ENCODE peak calls at places on chromosome 14, in ten cellular contexts. H is uterus, K is transverse colon, O is lower lobe of right lung, L is breast epithelium, A is hepatocyte, D is astrocyte, G is MM.1S, N is heart left ventricle, F is K562. U is an unnamed sample.

GRCh38 chr14:68951051-68951797 is 27.9 kb downstream of the ACTN1 start:
- DNase-seq in H (peak; percentile 99), K (peak; percentile 86), O (peak; percentile 82), L (peak; percentile 91), A (peak; percentile 67), D (peak; percentile 93), G (no peak), N (peak; percentile 88), F (peak; percentile 45), U (peak; percentile 77)

GRCh38 chr14:28709571-28710305 is 56.8 kb upstream of the FOXG1 start:
- DNase-seq in H (no peak), K (no peak), O (no peak), L (no peak), A (no peak), D (peak; percentile 40), G (no peak), N (no peak), F (no peak), U (no peak)

GRCh38 chr14:90419200-90419599 is 22.4 kb downstream of the CALM1 start:
- DNase-seq in H (peak; percentile 92), K (peak; percentile 60), O (no peak), L (peak; percentile 67), A (peak; percentile 78), D (peak; percentile 97), G (no peak), N (peak; percentile 79), F (peak; percentile 6), U (peak; percentile 37)

GRCh38 chr14:102450206-102451063 is 59.1 kb downstream of the ANKRD9 start:
- DNase-seq in H (no peak), K (no peak), O (no peak), L (no peak), A (no peak), D (no peak), G (no peak), N (no peak), F (no peak), U (no peak)

GRCh38 chr14:103030741-103031565 is 26.4 kb downstream of the CDC42BPB start:
- DNase-seq in H (no peak), K (no peak), O (no peak), L (no peak), A (no peak), D (no peak), G (no peak), N (no peak), F (no peak), U (no peak)

GRCh38 chr14:99273724-99274345 is 1.8 kb upstream of the BCL11B start:
- DNase-seq in H (no peak), K (peak; percentile 69), O (no peak), L (no peak), A (peak; percentile 70), D (no peak), G (no peak), N (no peak), F (no peak), U (peak; percentile 86)

GRCh38 chr14:95346820-95347219 is 27.1 kb upstream of the CLMN start:
- DNase-seq in H (no peak), K (no peak), O (no peak), L (peak; percentile 10), A (no peak), D (peak; percentile 3), G (no peak), N (no peak), F (no peak), U (no peak)

GRCh38 chr14:51498411-51499227 is 153.1 kb upstream of the FRMD6 start:
- DNase-seq in H (no peak), K (no peak), O (no peak), L (peak; percentile 52), A (no peak), D (no peak), G (no peak), N (no peak), F (no peak), U (no peak)

GRCh38 chr14:105151838-105152793 is 16.5 kb downstream of the JAG2 start:
- DNase-seq in H (no peak), K (no peak), O (peak; percentile 42), L (no peak), A (no peak), D (no peak), G (no peak), N (peak; percentile 57), F (no peak), U (peak; percentile 38)

GRCh38 chr14:97266653-97267052 is 469.5 kb downstream of the VRK1 start:
- DNase-seq in H (no peak), K (no peak), O (no peak), L (no peak), A (peak; percentile 52), D (peak; percentile 95), G (no peak), N (no peak), F (no peak), U (no peak)

DNA sequence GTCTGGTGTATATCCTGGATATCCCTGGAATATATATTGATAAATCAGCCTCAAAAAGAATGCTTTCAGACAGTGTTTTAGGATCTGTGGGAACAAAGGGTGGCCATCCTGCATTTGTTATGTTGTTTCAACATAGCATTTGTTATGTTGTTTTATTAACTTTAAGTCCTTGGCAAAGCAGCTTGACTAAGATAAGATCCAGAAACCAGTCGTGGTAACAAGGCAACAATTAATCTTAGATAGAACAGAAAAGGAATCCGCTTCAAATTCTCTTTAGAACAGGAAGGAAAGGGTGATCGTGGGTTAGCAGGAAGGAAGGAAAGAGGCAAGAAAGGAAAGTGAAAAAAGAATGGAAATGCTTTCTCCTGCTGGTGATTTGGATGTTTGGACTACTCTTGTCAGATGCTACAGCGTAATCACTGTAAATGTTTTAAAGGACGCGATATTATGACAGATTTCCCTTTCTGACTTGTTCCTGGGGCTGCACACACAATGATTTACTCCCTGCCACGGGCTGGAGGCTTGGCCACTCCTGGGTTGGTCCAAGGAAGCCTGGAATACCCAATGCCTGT is 443.3 kb downstream of the DPF3 start:
- DNase-seq in H (no peak), K (no peak), O (no peak), L (no peak), A (no peak), D (no peak), G (no peak), N (no peak), F (no peak), U (no peak)
- TF ChIP-seq CTCF in H (no peak), K (no peak), O (no peak), L (no peak), A (no peak), D (no peak), G (no peak), N (no peak), F (no peak), U (no peak)

GRCh38 chr14:20661197-20661596 is 19.7 kb upstream of the OR6S1 start:
- DNase-seq in H (no peak), K (no peak), O (no peak), L (no peak), A (no peak), D (no peak), G (no peak), N (no peak), F (no peak), U (no peak)

GRCh38 chr14:20658246-20658645 is 16.8 kb upstream of the OR6S1 start:
- DNase-seq in H (no peak), K (no peak), O (no peak), L (no peak), A (no peak), D (no peak), G (no peak), N (no peak), F (no peak), U (no peak)

GRCh38 chr14:20659813-20660395 is 18.4 kb upstream of the OR6S1 start:
- DNase-seq in H (no peak), K (no peak), O (no peak), L (no peak), A (no peak), D (no peak), G (no peak), N (no peak), F (no peak), U (no peak)

GRCh38 chr14:20667957-20668356 is 16.4 kb upstream of the RNASE4 start:
- DNase-seq in H (no peak), K (no peak), O (no peak), L (no peak), A (no peak), D (no peak), G (peak; percentile 28), N (no peak), F (no peak), U (no peak)

DNA sequence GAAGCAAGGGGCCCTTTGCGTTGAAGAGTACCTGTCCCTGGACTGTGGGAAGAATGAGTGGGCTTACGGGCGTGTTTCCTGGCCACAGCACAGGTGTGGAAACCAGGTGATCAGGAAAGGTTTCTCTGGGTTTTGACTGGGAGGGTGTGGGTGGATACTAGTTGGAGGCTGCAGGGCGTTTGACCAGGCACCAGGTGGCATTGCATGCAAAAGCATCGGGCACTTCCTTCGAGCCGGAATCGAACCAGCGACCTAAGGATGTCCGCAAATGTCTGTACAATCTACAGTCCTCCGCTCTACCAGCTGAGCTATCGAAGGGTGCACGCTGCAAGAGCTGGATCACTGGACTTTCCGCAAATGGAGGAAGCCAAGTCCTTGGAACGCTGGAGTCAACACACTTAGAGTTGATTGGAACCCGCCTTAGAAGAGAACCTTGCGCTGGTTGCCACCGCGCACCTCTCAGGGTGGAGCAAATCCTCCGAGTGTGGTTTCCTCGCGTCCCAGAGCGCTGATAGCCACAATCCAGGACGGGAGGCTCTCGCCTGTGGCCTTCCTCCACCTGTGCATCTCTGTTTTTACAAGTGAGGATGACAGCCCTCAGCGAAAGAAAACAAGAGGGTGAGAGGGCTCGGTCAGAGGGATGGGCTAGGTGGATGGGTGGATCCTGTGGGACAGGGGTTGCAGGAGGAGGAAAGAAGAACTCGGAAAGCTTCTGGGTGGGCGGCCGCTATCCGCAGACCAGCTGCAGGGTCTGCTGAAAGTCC is 21.2 kb upstream of the RNASE4 start:
- DNase-seq in H (peak; percentile 81), K (peak; percentile 83), O (peak; percentile 78), L (peak; percentile 70), A (peak; percentile 74), D (peak; percentile 6), G (peak; percentile 80), N (no peak), F (peak; percentile 81), U (peak; percentile 86)
- H3K4me3 ChIP-seq in H (peak overlapping the region; percentile 5), K (no peak overlapping the region), O (peak overlapping the region; percentile 43), L (peak overlapping the region; percentile 43), A (no peak overlapping the region), D (no peak overlapping the region), G (peak overlapping the region; percentile 79), N (no peak overlapping the region), F (peak overlapping the region; percentile 46), U (no peak overlapping the region)

GRCh38 chr14:87286191-87286590 is 706.8 kb downstream of the GALC start:
- DNase-seq in H (no peak), K (no peak), O (no peak), L (no peak), A (no peak), D (no peak), G (no peak), N (no peak), F (no peak), U (no peak)
- H3K4me1 ChIP-seq in H (no peaks in the 10 kb centered on the region), K (no peaks in the 10 kb centered on the region), O (no peaks in the 10 kb centered on the region), L (no peaks in the 10 kb centered on the region), A (peaks cover 4% of the 10 kb centered on the region), D (no peaks in the 10 kb centered on the region), G (no peaks in the 10 kb centered on the region), N (no peaks in the 10 kb centered on the region), F (no peaks in the 10 kb centered on the region), U (no peaks in the 10 kb centered on the region)

DNA sequence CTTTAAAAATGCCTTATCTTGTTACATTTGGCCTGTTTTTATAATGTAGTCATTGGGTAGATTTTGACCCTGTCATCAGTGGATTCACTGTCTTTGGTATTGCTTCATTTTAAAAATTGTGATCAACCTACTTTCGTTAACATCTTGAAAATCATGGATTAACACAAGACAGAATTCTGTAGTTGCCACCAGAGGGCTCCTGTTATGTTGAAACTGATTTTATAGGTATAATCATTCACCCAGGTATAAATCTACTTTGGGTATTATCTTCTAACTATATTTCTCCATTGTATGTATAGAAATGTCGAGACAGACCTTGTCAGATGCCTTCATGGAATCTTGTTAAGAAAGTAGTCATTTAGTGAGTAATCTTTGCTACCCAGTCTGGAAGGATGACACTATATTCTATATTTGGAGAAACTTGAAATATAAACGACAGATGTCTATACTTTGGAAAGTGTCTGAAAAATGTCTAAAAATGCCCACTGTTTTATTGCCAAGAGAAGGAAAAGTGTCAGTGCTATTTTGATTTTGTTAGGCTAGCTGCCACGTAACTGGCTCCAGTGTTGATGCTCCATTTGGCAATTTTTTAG is 129.4 kb downstream of the PELI2 start:
- DNase-seq in H (no peak), K (no peak), O (no peak), L (no peak), A (no peak), D (peak; percentile 12), G (no peak), N (no peak), F (peak; percentile 5), U (no peak)
- TF ChIP-seq CTCF in H (no peak), K (peak; percentile 13), O (no peak), L (no peak), A (peak; percentile 23), D (peak; percentile 30), G (no peak), N (no peak), F (peak; percentile 28), U (no peak)

U was measured in mucosa of descending colon.